ENCODE peak calls at places on chromosomes 13 and 19, in nine cellular contexts. R is naive thymus-derived CD4-positive, alpha-beta T cell; N is OCI-LY7; S is brain microvascular endothelial cell; G is CD8-positive, alpha-beta memory T cell; X is foreskin keratinocyte; W is neural progenitor cell; I is heart right ventricle; V is IMR-90. E is an unnamed sample.

GRCh38 chr19:18415177-18415867 is 3.9 kb upstream of the SSBP4 start:
- DNase-seq in R (no peak), N (no peak), S (peak; percentile 76), G (no peak), X (no peak), W (no peak), I (peak; percentile 93), V (peak; percentile 66), E (no peak)

GRCh38 chr19:53102701-53103140 is 501 bp downstream of the ZNF160 start:
- DNase-seq in R (peak; percentile 10), N (peak; percentile 63), S (peak; percentile 28), G (peak; percentile 30), X (no peak), W (peak; percentile 61), I (peak; percentile 36), V (peak; percentile 31), E (no peak)

GRCh38 chr13:51623473-51623872 is 39.2 kb downstream of the WDFY2 start:
- DNase-seq in R (no peak), N (no peak), S (no peak), G (no peak), X (no peak), W (no peak), I (no peak), V (no peak), E (no peak)

GRCh38 chr13:84973661-84974060 is 825.6 kb downstream of the SLITRK6 start:
- DNase-seq in R (no peak), N (peak; percentile 41), S (no peak), G (no peak), X (no peak), W (peak; percentile 34), I (no peak), V (no peak), E (no peak)

GRCh38 chr19:10420444-10421239 is at the start of gene PDE4A:
- DNase-seq in R (no peak), N (peak; percentile 89), S (no peak), G (peak; percentile 61), X (no peak), W (peak; percentile 70), I (no peak), V (no peak), E (no peak)

GRCh38 chr19:4210166-4210731 is 19.1 kb upstream of the EBI3 start:
- DNase-seq in R (no peak), N (no peak), S (no peak), G (no peak), X (no peak), W (no peak), I (no peak), V (no peak), E (no peak)

GRCh38 chr19:15701757-15702589 is 25.9 kb upstream of the OR10H2 start:
- DNase-seq in R (no peak), N (no peak), S (no peak), G (no peak), X (peak; percentile 41), W (no peak), I (no peak), V (no peak), E (no peak)

GRCh38 chr19:43446746-43447489 is 18.5 kb downstream of the LYPD3 start:
- DNase-seq in R (peak; percentile 70), N (peak; percentile 77), S (peak; percentile 66), G (peak; percentile 68), X (no peak), W (peak; percentile 84), I (peak; percentile 71), V (peak; percentile 65), E (no peak)

GRCh38 chr19:48558018-48558684 is 6.2 kb downstream of the SULT2B1 start:
- DNase-seq in R (no peak), N (no peak), S (peak; percentile 36), G (no peak), X (peak; percentile 40), W (no peak), I (no peak), V (peak; percentile 40), E (no peak)

GRCh38 chr13:25588336-25589060 is 216.7 kb downstream of the ATP8A2 start:
- DNase-seq in R (no peak), N (no peak), S (no peak), G (no peak), X (no peak), W (no peak), I (no peak), V (no peak), E (no peak)

GRCh38 chr13:28401303-28402056 is 93.4 kb downstream of the FLT1 start:
- DNase-seq in R (no peak), N (no peak), S (peak; percentile 74), G (no peak), X (no peak), W (no peak), I (no peak), V (peak; percentile 75), E (no peak)

GRCh38 chr19:21940684-21941083 is 70.1 kb downstream of the ZNF208 start:
- DNase-seq in R (no peak), N (no peak), S (no peak), G (no peak), X (no peak), W (no peak), I (no peak), V (no peak), E (no peak)

GRCh38 chr19:46661735-46662592 is 982 bp upstream of the DACT3 start:
- DNase-seq in R (peak; percentile 76), N (peak; percentile 85), S (peak; percentile 88), G (peak; percentile 71), X (peak; percentile 55), W (peak; percentile 94), I (peak; percentile 83), V (peak; percentile 90), E (peak; percentile 90)

GRCh38 chr13:91639316-91639715 is 240.9 kb downstream of the GPC5 start:
- DNase-seq in R (no peak), N (no peak), S (no peak), G (no peak), X (no peak), W (no peak), I (no peak), V (peak; percentile 72), E (no peak)

GRCh38 chr19:6599866-6600454 is 9.0 kb upstream of the CD70 start:
- DNase-seq in R (no peak), N (no peak), S (no peak), G (no peak), X (no peak), W (no peak), I (no peak), V (no peak), E (no peak)

GRCh38 chr13:46595136-46595917 is 42.4 kb downstream of the LRCH1 start:
- DNase-seq in R (no peak), N (peak; percentile 94), S (no peak), G (no peak), X (peak; percentile 75), W (no peak), I (no peak), V (peak; percentile 60), E (no peak)

GRCh38 chr13:54373211-54373610 is 1344.6 kb downstream of the OLFM4 start:
- DNase-seq in R (no peak), N (no peak), S (no peak), G (no peak), X (no peak), W (peak; percentile 33), I (no peak), V (no peak), E (no peak)

GRCh38 chr19:3606174-3606689 is 443 bp downstream of the TBXA2R start:
- DNase-seq in R (no peak), N (no peak), S (no peak), G (peak; percentile 19), X (no peak), W (peak; percentile 51), I (no peak), V (no peak), E (no peak)

GRCh38 chr19:57615346-57615745 is 1.3 kb downstream of the ZNF134 start:
- DNase-seq in R (no peak), N (peak; percentile 24), S (no peak), G (no peak), X (no peak), W (no peak), I (no peak), V (no peak), E (no peak)

GRCh38 chr19:680287-681028 is 4.3 kb downstream of the FSTL3 start:
- DNase-seq in R (peak; percentile 97), N (peak; percentile 98), S (peak; percentile 99), G (peak; percentile 97), X (peak; percentile 84), W (peak; percentile 99), I (peak; percentile 99), V (peak; percentile 98), E (peak; percentile 95)
- H3K27ac ChIP-seq in R (peak overlapping the region; percentile 82), N (peak overlapping the region; percentile 65), S (peak overlapping the region; percentile 97), G (peak overlapping the region; percentile 74), X (peak overlapping the region; percentile 86), W (no peak overlapping the region), I (peak overlapping the region; percentile 98), V (peak overlapping the region; percentile 95), E (peak overlapping the region; percentile 89)

DNA sequence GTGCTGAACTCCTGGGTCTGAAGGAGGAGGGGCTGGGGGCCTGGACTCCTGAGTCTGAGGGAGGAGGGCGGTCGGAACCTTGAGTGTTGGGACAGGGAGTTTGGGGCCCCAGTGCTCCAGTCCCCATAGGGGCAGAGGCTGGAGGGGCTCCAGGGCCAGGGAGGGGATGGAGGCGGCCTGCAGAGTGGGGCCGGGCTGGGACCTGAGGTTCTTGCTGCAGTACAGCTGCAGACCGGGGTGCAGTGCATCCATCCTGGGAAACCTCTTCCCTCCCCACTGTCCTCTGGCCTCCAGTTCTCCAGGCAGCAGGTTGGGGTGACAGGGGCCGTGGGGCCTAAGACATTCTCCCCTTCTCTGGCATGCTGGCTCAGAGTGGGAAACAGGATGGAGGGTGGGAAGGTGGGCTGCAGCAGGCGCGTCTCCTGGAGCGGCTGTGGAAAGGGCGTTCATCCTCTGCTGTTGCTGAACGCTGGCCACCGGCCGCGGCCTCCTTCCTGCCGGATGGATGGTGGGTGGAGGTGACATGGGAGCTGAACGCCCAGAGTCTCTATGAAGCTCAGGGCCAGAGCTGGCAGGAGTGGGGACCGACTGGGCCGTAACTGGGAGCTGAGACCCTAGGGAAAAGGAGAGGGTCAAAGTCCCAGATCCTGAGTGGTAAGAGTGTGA is 1.6 kb downstream of the BRSK1 start:
- DNase-seq in R (no peak), N (no peak), S (no peak), G (no peak), X (no peak), W (no peak), I (peak; percentile 43), V (no peak), E (no peak)
- H3K27ac ChIP-seq in R (no peak overlapping the region), N (peak overlapping the region; percentile 7), S (no peak overlapping the region), G (no peak overlapping the region), X (no peak overlapping the region), W (peak overlapping the region; percentile 53), I (no peak overlapping the region), V (peak overlapping the region; percentile 24), E (peak overlapping the region; percentile 97)

GRCh38 chr19:585551-586110 is 4.0 kb upstream of the HCN2 start:
- DNase-seq in R (no peak), N (no peak), S (no peak), G (no peak), X (no peak), W (no peak), I (no peak), V (no peak), E (no peak)
- H3K27ac ChIP-seq in R (no peak overlapping the region), N (no peak overlapping the region), S (no peak overlapping the region), G (no peak overlapping the region), X (no peak overlapping the region), W (no peak overlapping the region), I (no peak overlapping the region), V (no peak overlapping the region), E (no peak overlapping the region)

DNA sequence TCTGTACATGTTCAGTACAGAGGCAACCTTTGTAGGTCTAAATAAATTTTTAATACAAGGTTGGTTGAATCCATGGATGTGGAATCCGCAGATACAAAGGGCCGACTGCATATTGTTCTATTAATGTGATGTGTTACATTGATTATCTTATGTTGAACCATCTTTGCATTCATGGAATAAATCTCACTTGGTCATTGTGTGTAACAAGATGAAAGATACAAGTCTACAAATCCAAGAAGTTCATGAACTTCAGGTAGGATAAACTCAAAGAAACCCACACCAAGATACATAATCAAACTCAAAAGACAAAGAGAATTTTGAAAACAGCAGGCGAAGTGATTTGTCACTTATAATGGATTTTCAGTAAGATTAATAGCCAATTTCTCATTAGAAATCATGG is 8.0 kb upstream of the TFDP1 start:
- DNase-seq in R (no peak), N (no peak), S (no peak), G (no peak), X (no peak), W (no peak), I (no peak), V (no peak), E (no peak)
- H3K27ac ChIP-seq in R (no peak overlapping the region), N (no peak overlapping the region), S (no peak overlapping the region), G (no peak overlapping the region), X (no peak overlapping the region), W (no peak overlapping the region), I (no peak overlapping the region), V (no peak overlapping the region), E (no peak overlapping the region)

E was measured in caudate nucleus.